ENCODE peak calls at places on chromosome X, in six cellular contexts. One of them, this sample, is unnamed.

GRCh38 chrX:20173305-20173704 is 31.7 kb upstream of the EIF1AX start:
- DNase-seq in stimulated activated naive CD8-positive, alpha-beta T cell treated with anti-CD3 and anti-CD28 coated beads, Interleukin-15, Interleukin-2, amounts not matched to agents 100 U/mL and 50 U/mL, for 24 hours: no peak
- DNase-seq in LHCN-M2: no peak
- DNase-seq in posterior cingulate gyrus: no peak
- DNase-seq in WTC11: no peak
- DNase-seq in germinal center: no peak
- DNase-seq in this sample: no peak

GRCh38 chrX:130699618-130700017 is 203.4 kb downstream of the ENOX2 start:
- DNase-seq in stimulated activated naive CD8-positive, alpha-beta T cell treated with anti-CD3 and anti-CD28 coated beads, Interleukin-15, Interleukin-2, amounts not matched to agents 100 U/mL and 50 U/mL, for 24 hours: no peak
- DNase-seq in germinal center: no peak
- DNase-seq in WTC11: no peak
- DNase-seq in posterior cingulate gyrus: no peak
- DNase-seq in LHCN-M2: no peak
- DNase-seq in this sample: no peak

GRCh38 chrX:78673256-78673655 is 14.1 kb upstream of the RTL3 start:
- DNase-seq in LHCN-M2: peak
- DNase-seq in germinal center: no peak
- DNase-seq in stimulated activated naive CD8-positive, alpha-beta T cell treated with anti-CD3 and anti-CD28 coated beads, Interleukin-15, Interleukin-2, amounts not matched to agents 100 U/mL and 50 U/mL, for 24 hours: no peak
- DNase-seq in WTC11: no peak
- DNase-seq in posterior cingulate gyrus: no peak
- DNase-seq in this sample: no peak

GRCh38 chrX:72120798-72121197 is 10.9 kb downstream of the RTL5 start:
- DNase-seq in stimulated activated naive CD8-positive, alpha-beta T cell treated with anti-CD3 and anti-CD28 coated beads, Interleukin-15, Interleukin-2, amounts not matched to agents 100 U/mL and 50 U/mL, for 24 hours: no peak
- DNase-seq in WTC11: no peak
- DNase-seq in posterior cingulate gyrus: no peak
- DNase-seq in LHCN-M2: no peak
- DNase-seq in germinal center: no peak
- DNase-seq in this sample: no peak

GRCh38 chrX:21479695-21480280 is 105.6 kb downstream of the CNKSR2 start:
- DNase-seq in LHCN-M2: peak
- DNase-seq in stimulated activated naive CD8-positive, alpha-beta T cell treated with anti-CD3 and anti-CD28 coated beads, Interleukin-15, Interleukin-2, amounts not matched to agents 100 U/mL and 50 U/mL, for 24 hours: no peak
- DNase-seq in posterior cingulate gyrus: no peak
- DNase-seq in germinal center: peak
- DNase-seq in WTC11: no peak
- DNase-seq in this sample: no peak

GRCh38 chrX:101744085-101744484 is 84.4 kb upstream of the ARMCX2 start:
- DNase-seq in germinal center: no peak
- DNase-seq in LHCN-M2: no peak
- DNase-seq in posterior cingulate gyrus: no peak
- DNase-seq in stimulated activated naive CD8-positive, alpha-beta T cell treated with anti-CD3 and anti-CD28 coated beads, Interleukin-15, Interleukin-2, amounts not matched to agents 100 U/mL and 50 U/mL, for 24 hours: no peak
- DNase-seq in WTC11: no peak
- DNase-seq in this sample: no peak

GRCh38 chrX:72358313-72358712 is 52.6 kb upstream of the CITED1 start:
- DNase-seq in WTC11: no peak
- DNase-seq in LHCN-M2: peak
- DNase-seq in germinal center: no peak
- DNase-seq in posterior cingulate gyrus: no peak
- DNase-seq in stimulated activated naive CD8-positive, alpha-beta T cell treated with anti-CD3 and anti-CD28 coated beads, Interleukin-15, Interleukin-2, amounts not matched to agents 100 U/mL and 50 U/mL, for 24 hours: no peak
- DNase-seq in this sample: no peak

GRCh38 chrX:57821703-57822375 is 88.4 kb downstream of the ZXDA start:
- DNase-seq in LHCN-M2: peak
- DNase-seq in germinal center: peak
- DNase-seq in stimulated activated naive CD8-positive, alpha-beta T cell treated with anti-CD3 and anti-CD28 coated beads, Interleukin-15, Interleukin-2, amounts not matched to agents 100 U/mL and 50 U/mL, for 24 hours: peak
- DNase-seq in WTC11: no peak
- DNase-seq in posterior cingulate gyrus: no peak
- DNase-seq in this sample: no peak

GRCh38 chrX:154738013-154738738 is 12.7 kb downstream of the GAB3 start:
- DNase-seq in WTC11: no peak
- DNase-seq in LHCN-M2: peak
- DNase-seq in stimulated activated naive CD8-positive, alpha-beta T cell treated with anti-CD3 and anti-CD28 coated beads, Interleukin-15, Interleukin-2, amounts not matched to agents 100 U/mL and 50 U/mL, for 24 hours: no peak
- DNase-seq in germinal center: no peak
- DNase-seq in posterior cingulate gyrus: no peak
- DNase-seq in this sample: no peak

GRCh38 chrX:105136786-105137185 is 83.7 kb downstream of the TEX13A start:
- DNase-seq in stimulated activated naive CD8-positive, alpha-beta T cell treated with anti-CD3 and anti-CD28 coated beads, Interleukin-15, Interleukin-2, amounts not matched to agents 100 U/mL and 50 U/mL, for 24 hours: no peak
- DNase-seq in posterior cingulate gyrus: no peak
- DNase-seq in WTC11: no peak
- DNase-seq in germinal center: no peak
- DNase-seq in LHCN-M2: no peak
- DNase-seq in this sample: no peak

GRCh38 chrX:132810964-132811712 is 147.3 kb downstream of the HS6ST2 start:
- DNase-seq in LHCN-M2: no peak
- DNase-seq in stimulated activated naive CD8-positive, alpha-beta T cell treated with anti-CD3 and anti-CD28 coated beads, Interleukin-15, Interleukin-2, amounts not matched to agents 100 U/mL and 50 U/mL, for 24 hours: no peak
- DNase-seq in WTC11: no peak
- DNase-seq in posterior cingulate gyrus: no peak
- DNase-seq in germinal center: no peak
- DNase-seq in this sample: no peak

GRCh38 chrX:37745835-37746234 is 34.0 kb upstream of the CYBB start:
- DNase-seq in WTC11: no peak
- DNase-seq in stimulated activated naive CD8-positive, alpha-beta T cell treated with anti-CD3 and anti-CD28 coated beads, Interleukin-15, Interleukin-2, amounts not matched to agents 100 U/mL and 50 U/mL, for 24 hours: no peak
- DNase-seq in LHCN-M2: no peak
- DNase-seq in germinal center: no peak
- DNase-seq in posterior cingulate gyrus: no peak
- DNase-seq in this sample: no peak

GRCh38 chrX:71107762-71108360 is 1.3 kb upstream of the CXorf65 start:
- DNase-seq in LHCN-M2: no peak
- DNase-seq in WTC11: no peak
- DNase-seq in posterior cingulate gyrus: peak
- DNase-seq in germinal center: no peak
- DNase-seq in stimulated activated naive CD8-positive, alpha-beta T cell treated with anti-CD3 and anti-CD28 coated beads, Interleukin-15, Interleukin-2, amounts not matched to agents 100 U/mL and 50 U/mL, for 24 hours: peak
- DNase-seq in this sample: no peak

GRCh38 chrX:17380221-17380620 is 5.2 kb downstream of the NHS start:
- DNase-seq in stimulated activated naive CD8-positive, alpha-beta T cell treated with anti-CD3 and anti-CD28 coated beads, Interleukin-15, Interleukin-2, amounts not matched to agents 100 U/mL and 50 U/mL, for 24 hours: no peak
- DNase-seq in germinal center: no peak
- DNase-seq in WTC11: no peak
- DNase-seq in LHCN-M2: no peak
- DNase-seq in posterior cingulate gyrus: no peak
- DNase-seq in this sample: no peak

GRCh38 chrX:110852180-110852579 is 56.6 kb upstream of the CHRDL1 start:
- DNase-seq in stimulated activated naive CD8-positive, alpha-beta T cell treated with anti-CD3 and anti-CD28 coated beads, Interleukin-15, Interleukin-2, amounts not matched to agents 100 U/mL and 50 U/mL, for 24 hours: no peak
- DNase-seq in posterior cingulate gyrus: no peak
- DNase-seq in WTC11: peak
- DNase-seq in LHCN-M2: peak
- DNase-seq in germinal center: no peak
- DNase-seq in this sample: no peak

GRCh38 chrX:15055146-15055930 is 182.1 kb downstream of the MOSPD2 start:
- DNase-seq in germinal center: no peak
- DNase-seq in stimulated activated naive CD8-positive, alpha-beta T cell treated with anti-CD3 and anti-CD28 coated beads, Interleukin-15, Interleukin-2, amounts not matched to agents 100 U/mL and 50 U/mL, for 24 hours: no peak
- DNase-seq in WTC11: no peak
- DNase-seq in LHCN-M2: no peak
- DNase-seq in posterior cingulate gyrus: no peak
- DNase-seq in this sample: no peak

GRCh38 chrX:46912673-46913491 is 661 bp downstream of the JADE3 start:
- DNase-seq in posterior cingulate gyrus: peak
- DNase-seq in stimulated activated naive CD8-positive, alpha-beta T cell treated with anti-CD3 and anti-CD28 coated beads, Interleukin-15, Interleukin-2, amounts not matched to agents 100 U/mL and 50 U/mL, for 24 hours: peak
- DNase-seq in WTC11: peak
- DNase-seq in LHCN-M2: peak
- DNase-seq in germinal center: peak
- DNase-seq in this sample: peak

GRCh38 chrX:2261838-2262678 is 238.7 kb downstream of the DHRSX start:
- DNase-seq in stimulated activated naive CD8-positive, alpha-beta T cell treated with anti-CD3 and anti-CD28 coated beads, Interleukin-15, Interleukin-2, amounts not matched to agents 100 U/mL and 50 U/mL, for 24 hours: no peak
- DNase-seq in LHCN-M2: no peak
- DNase-seq in posterior cingulate gyrus: no peak
- DNase-seq in WTC11: no peak
- DNase-seq in germinal center: no peak
- DNase-seq in this sample: no peak

This sample was measured in nucleus accumbens.